ENCODE peak calls at places on chromosomes 16 and 17, in six cellular contexts. H is neuronal stem cell, I is H9, O is IMR-90, Z is H1, K is mesenchymal stem cell. F is an unnamed sample.

GRCh38 chr17:6843241-6843890 is 11.8 kb upstream of the TEKT1 start:
- DNase-seq in H (peak; percentile 27), I (no peak), O (peak; percentile 52), Z (no peak), K (peak; percentile 54), F (peak; percentile 53)

GRCh38 chr17:67995568-67996191 is 589 bp downstream of the C17orf58 start:
- DNase-seq in K (peak; percentile 46), H (peak; percentile 23), O (no peak), I (peak; percentile 63), Z (peak; percentile 66), F (peak; percentile 44)

GRCh38 chr17:72715906-72716572 is 376.4 kb downstream of the SLC39A11 start:
- DNase-seq in K (peak; percentile 97), Z (no peak), I (no peak), H (no peak), O (peak; percentile 98), F (peak; percentile 61)

GRCh38 chr17:55303701-55304145 is 39.0 kb downstream of the HLF start:
- DNase-seq in O (peak; percentile 13), H (no peak), Z (no peak), I (no peak), K (no peak), F (no peak)

GRCh38 chr16:48353565-48354163 is 31.5 kb downstream of the SIAH1 start:
- DNase-seq in I (peak; percentile 77), K (peak; percentile 86), O (peak; percentile 75), H (peak; percentile 56), Z (peak; percentile 63), F (peak; percentile 93)

GRCh38 chr16:2058901-2059300 is 11.1 kb downstream of the TSC2 start:
- DNase-seq in Z (no peak), O (no peak), K (no peak), I (no peak), H (peak; percentile 31), F (no peak)

GRCh38 chr16:27446721-27447120 is 44.7 kb downstream of the IL21R start:
- DNase-seq in Z (no peak), K (no peak), H (no peak), I (no peak), O (no peak), F (no peak)

GRCh38 chr17:74211929-74212261 is 1.5 kb upstream of the TTYH2 start:
- DNase-seq in Z (no peak), K (no peak), I (no peak), O (no peak), H (no peak), F (no peak)

GRCh38 chr17:31629696-31630470 is 229.2 kb downstream of the COPRS start:
- DNase-seq in K (no peak), I (no peak), Z (no peak), H (no peak), O (peak; percentile 71), F (no peak)

GRCh38 chr17:15171433-15172047 is 93.6 kb downstream of the PMP22 start:
- DNase-seq in K (peak; percentile 75), I (peak; percentile 91), O (peak; percentile 75), H (peak; percentile 54), Z (peak; percentile 83), F (peak; percentile 85)

GRCh38 chr17:37844158-37844976 is 79.8 kb upstream of the TBC1D3K start:
- DNase-seq in H (peak; percentile 47), O (peak; percentile 58), K (peak; percentile 67), I (peak; percentile 89), Z (peak; percentile 90), F (peak; percentile 72)

GRCh38 chr16:379183-379960 is 2.4 kb downstream of the PGAP6 start:
- DNase-seq in H (no peak), O (no peak), Z (peak; percentile 84), K (no peak), I (peak; percentile 98), F (peak; percentile 84)

GRCh38 chr16:55042556-55043432 is 112.1 kb downstream of the IRX5 start:
- DNase-seq in H (no peak), Z (no peak), O (no peak), K (no peak), I (peak; percentile 12), F (no peak)

GRCh38 chr17:50768348-50768761 is 1.0 kb upstream of the ANKRD40CL start:
- DNase-seq in O (no peak), H (no peak), Z (peak; percentile 47), I (peak; percentile 50), K (no peak), F (no peak)

GRCh38 chr17:82065193-82065637 is 389 bp downstream of the DUS1L start:
- DNase-seq in O (peak; percentile 24), H (no peak), I (no peak), K (peak; percentile 55), Z (no peak), F (no peak)
- H2BK120ac ChIP-seq in O (no peak overlapping the region), H (no peak overlapping the region), I (no peak overlapping the region), K (peak overlapping the region; percentile 24), Z (no peak overlapping the region), F (no peak overlapping the region)

GRCh38 chr16:46922239-46922638 is 38.1 kb downstream of the GPT2 start:
- DNase-seq in O (no peak), I (no peak), H (no peak), Z (no peak), K (no peak), F (no peak)
- H2BK120ac ChIP-seq in O (no peak overlapping the region), I (no peak overlapping the region), H (no peak overlapping the region), Z (no peak overlapping the region), K (no peak overlapping the region), F (no peak overlapping the region)

DNA sequence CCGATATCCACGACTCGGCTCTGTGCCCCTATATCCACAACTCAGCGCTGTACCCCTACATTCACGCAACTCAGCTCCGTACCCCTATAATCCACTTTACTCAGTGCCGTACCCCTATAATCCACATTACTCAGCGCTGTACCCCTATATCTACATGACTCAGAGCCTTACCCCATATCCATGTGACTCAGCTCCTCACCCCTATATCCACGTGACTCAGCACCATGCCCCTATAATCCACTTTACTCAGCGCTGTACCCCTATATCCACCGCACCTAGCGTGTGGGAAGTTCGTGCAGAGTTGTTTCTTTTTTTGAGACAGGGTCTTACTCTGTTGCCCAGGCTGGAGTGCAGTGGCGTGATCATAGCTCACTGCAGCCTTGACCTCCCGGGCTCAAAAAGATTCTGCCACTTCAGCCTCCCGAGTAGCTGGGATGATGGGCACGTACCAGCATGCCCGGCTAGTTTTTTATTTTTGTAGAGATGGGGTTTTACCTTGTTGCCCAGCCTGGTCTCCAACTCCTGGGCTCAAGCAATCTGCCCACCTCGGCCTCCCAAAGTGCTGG is 17.4 kb downstream of the CYB5D2 start:
- DNase-seq in I (no peak), H (no peak), Z (no peak), K (no peak), O (no peak), F (no peak)
- H2BK120ac ChIP-seq in I (no peak overlapping the region), H (no peak overlapping the region), Z (no peak overlapping the region), K (no peak overlapping the region), O (no peak overlapping the region), F (no peak overlapping the region)

DNA sequence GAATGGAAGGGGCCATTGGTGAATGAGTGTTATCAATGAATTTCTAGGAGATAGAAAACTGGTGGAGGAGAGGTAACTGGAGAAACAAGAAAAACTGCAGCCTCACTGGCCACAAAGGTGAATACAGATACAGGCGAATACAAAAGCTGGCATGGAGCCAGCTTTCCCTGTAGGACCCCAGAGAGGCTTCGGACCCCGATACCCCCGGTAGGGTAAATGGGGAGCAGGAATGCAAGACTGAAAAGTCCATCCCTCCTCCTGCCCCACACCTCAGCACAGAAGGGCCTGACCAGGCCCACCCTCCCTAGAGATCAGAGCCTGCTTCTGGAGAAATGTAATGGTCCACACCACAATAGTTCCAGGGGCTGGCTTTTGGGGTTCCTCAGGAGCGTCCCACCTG is 4.9 kb upstream of the MYLK3 start:
- DNase-seq in I (no peak), H (no peak), O (no peak), K (no peak), Z (no peak), F (no peak)
- H2BK120ac ChIP-seq in I (no peak overlapping the region), H (no peak overlapping the region), O (no peak overlapping the region), K (no peak overlapping the region), Z (no peak overlapping the region), F (no peak overlapping the region)

DNA sequence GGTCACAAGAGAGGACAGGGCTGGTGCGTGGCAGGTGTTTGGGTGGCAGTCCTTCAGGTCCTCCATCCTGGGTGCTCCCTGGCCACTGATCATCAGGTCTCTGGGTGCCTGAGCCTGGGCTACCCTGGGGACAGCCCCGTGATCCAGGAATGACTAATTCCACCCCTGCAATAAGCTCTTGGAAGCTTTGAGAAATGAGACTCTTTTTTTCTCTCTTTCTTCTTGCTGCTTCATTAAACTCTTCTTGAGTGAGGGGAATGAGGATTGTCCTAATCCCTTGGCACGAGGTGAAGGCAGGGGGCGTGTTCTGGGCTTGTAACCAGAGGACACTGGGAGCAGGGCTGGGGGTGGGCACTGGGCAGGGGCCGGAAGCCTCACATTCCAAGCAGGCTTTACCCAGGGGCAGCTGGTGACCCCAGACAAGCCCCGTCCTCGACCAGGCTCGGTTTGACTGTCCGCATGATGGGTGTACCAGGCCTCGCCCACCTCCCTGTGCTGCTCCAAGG is 21.3 kb upstream of the SPNS2 start:
- DNase-seq in Z (no peak), K (no peak), O (no peak), I (no peak), H (no peak), F (no peak)
- H2BK120ac ChIP-seq in Z (no peak overlapping the region), K (no peak overlapping the region), O (no peak overlapping the region), I (no peak overlapping the region), H (peak overlapping the region; percentile 90), F (no peak overlapping the region)

DNA sequence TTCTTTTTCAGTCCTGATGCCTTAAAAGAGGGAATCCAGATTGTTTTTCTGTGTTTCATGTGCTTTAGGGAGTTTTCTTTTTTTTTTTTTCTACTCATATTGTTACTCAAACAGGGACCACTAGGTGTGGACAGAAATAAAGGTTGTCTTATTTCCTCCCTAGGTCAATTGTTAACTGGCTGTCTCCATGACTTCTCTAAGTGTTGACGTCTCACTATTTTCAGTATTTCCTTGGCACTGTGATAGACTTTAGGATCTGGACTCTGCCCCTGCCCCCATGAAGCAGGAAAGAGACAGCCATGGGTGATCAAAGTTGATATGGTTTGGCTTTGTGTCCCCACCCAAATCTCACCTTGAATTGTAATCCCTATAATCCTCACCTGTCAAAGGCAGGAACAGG is 73.7 kb downstream of the AKAP1 start:
- DNase-seq in K (no peak), Z (no peak), I (no peak), H (no peak), O (no peak), F (no peak)
- H2BK120ac ChIP-seq in K (no peak overlapping the region), Z (no peak overlapping the region), I (no peak overlapping the region), H (no peak overlapping the region), O (no peak overlapping the region), F (no peak overlapping the region)